ENCODE peak calls at places on chromosome 2, in five cellular contexts. O, V, U, P and D are unnamed samples. For H3K4me1, the result is how much of the 10 kb centered on the place peaks cover.

GRCh38 chr2:200383380-200384110 is 77.1 kb downstream of the SPATS2L start:
- DNase-seq in V (no peak), O (no peak), U (no peak), P (no peak), D (no peak)

GRCh38 chr2:50065845-50066244 is 911.5 kb upstream of the FSHR start:
- DNase-seq in P (no peak), U (no peak), V (no peak), O (no peak), D (no peak)

GRCh38 chr2:7052404-7052803 is 135.2 kb downstream of the RNF144A start:
- DNase-seq in O (no peak), P (no peak), V (no peak), U (no peak), D (no peak)

GRCh38 chr2:241854342-241855244 is 4.1 kb downstream of the PDCD1 start:
- DNase-seq in U (peak), V (no peak), P (no peak), O (no peak), D (no peak)

GRCh38 chr2:241112046-241112445 is 10.0 kb upstream of the MTERF4 start:
- DNase-seq in U (no peak), V (no peak), P (no peak), O (no peak), D (no peak)

GRCh38 chr2:1602359-1603010 is 141.8 kb downstream of the PXDN start:
- DNase-seq in V (no peak), P (no peak), O (no peak), U (no peak), D (no peak)

GRCh38 chr2:182018218-182018617 is 32.6 kb downstream of the PPP1R1C start:
- DNase-seq in V (no peak), P (no peak), U (no peak), O (no peak), D (no peak)

GRCh38 chr2:173048901-173049661 is 26.6 kb upstream of the MAP3K20 start:
- DNase-seq in P (peak), O (peak), U (peak), V (peak), D (no peak)

GRCh38 chr2:68879296-68879695 is 8.1 kb upstream of the BMP10 start:
- DNase-seq in U (no peak), O (no peak), P (no peak), V (no peak), D (no peak)

GRCh38 chr2:199596549-199596948 is 138.8 kb upstream of the SATB2 start:
- DNase-seq in O (peak), V (no peak), U (no peak), P (peak), D (no peak)

GRCh38 chr2:23207871-23208270 is 177.1 kb upstream of the KLHL29 start:
- DNase-seq in P (peak), U (no peak), O (no peak), V (no peak), D (no peak)

GRCh38 chr2:111930875-111931274 is 32.5 kb downstream of the MERTK start:
- DNase-seq in O (no peak), U (no peak), P (no peak), V (no peak), D (no peak)

GRCh38 chr2:3272761-3273160 is 104.9 kb downstream of the EIPR1 start:
- DNase-seq in O (no peak), P (no peak), U (no peak), V (no peak), D (no peak)

GRCh38 chr2:37650548-37651101 is 20.8 kb downstream of the CDC42EP3 start:
- DNase-seq in P (no peak), U (no peak), O (no peak), V (no peak), D (no peak)

GRCh38 chr2:37645836-37646235 is 25.6 kb downstream of the CDC42EP3 start:
- DNase-seq in V (no peak), U (no peak), P (no peak), O (no peak), D (no peak)

GRCh38 chr2:37649518-37649917 is 21.9 kb downstream of the CDC42EP3 start:
- DNase-seq in O (no peak), P (no peak), V (no peak), U (no peak), D (no peak)

GRCh38 chr2:37647941-37648315 is 23.5 kb downstream of the CDC42EP3 start:
- DNase-seq in O (no peak), U (no peak), V (no peak), P (no peak), D (no peak)

DNA sequence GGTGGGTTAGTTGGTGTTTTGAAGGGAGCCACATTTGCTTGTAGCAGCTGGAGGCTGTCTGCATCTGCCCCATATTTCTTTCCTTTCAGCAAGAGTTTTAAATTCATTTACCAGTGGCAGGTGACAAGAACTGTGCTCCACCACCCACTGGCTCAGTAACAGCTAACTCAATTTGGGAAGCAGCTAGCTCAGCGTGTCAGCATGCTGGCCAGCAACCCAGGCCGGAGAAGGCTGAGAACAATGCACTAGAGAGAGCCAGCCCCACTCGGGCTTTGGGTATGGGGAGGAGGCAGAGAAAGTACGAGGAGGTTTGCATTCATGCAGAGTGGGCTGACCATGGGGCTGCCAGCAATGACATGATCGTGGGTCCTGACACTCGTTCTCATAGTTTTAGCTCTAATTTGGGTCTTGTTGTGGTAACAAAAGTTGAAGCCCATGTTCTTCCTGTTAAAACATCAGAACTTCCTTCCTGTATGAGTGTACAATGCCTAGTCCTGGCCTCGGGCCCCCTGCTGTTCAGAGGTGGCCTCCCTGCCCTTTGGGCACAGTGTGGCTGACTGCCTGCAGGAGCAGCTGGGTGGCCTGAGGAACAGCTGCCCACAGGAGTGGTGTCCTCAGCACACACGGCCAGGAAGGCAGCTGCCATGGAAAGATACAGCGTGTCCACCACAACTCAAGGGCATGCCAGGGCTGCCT is 23.0 kb downstream of the CDC42EP3 start:
- DNase-seq in U (peak), O (no peak), V (peak), P (peak), D (peak)
- TF ChIP-seq CTCF in U (peak), O (no peak), V (peak), P (no peak), D (peak)

GRCh38 chr2:143936758-143937562 is 583.0 kb downstream of the ZEB2 start:
- DNase-seq in P (no peak), V (peak), O (no peak), U (peak), D (no peak)
- H3K4me1 ChIP-seq in P (under half), V (under half), O (under half), U (under half), D (under half)

DNA sequence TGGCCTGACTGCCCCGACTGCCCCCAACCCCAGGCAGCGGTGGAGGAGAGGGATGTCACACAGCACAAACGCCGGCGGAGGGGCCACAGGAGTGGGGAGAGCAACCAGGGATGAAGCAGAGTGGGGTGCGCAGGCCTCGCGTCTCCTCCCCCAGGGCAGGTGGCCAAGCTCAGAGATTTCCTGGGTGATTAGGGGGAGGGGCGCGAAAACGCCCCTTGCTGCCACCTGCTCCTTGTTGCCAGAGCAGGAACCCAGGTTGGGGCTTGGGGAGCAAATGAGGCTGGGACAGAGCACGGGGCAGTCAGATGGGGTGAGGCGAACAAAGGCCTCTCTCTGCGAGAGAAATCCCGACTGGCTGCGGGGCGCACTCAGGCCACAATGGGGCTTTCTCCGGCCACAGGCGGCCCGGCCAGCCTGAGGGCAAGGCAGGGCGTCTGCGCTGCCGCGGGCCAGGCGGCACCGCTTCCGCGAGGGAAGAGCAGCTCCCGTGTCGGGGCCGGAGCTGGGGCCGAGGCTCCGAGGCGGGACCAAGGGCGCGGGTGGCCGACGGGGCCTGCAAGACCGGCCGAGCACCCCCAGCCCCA is 11.5 kb downstream of the TEX44 start:
- DNase-seq in O (peak), U (peak), P (peak), V (peak), D (no peak)
- TF ChIP-seq CTCF in O (no peak), U (no peak), P (no peak), V (no peak), D (no peak)

DNA sequence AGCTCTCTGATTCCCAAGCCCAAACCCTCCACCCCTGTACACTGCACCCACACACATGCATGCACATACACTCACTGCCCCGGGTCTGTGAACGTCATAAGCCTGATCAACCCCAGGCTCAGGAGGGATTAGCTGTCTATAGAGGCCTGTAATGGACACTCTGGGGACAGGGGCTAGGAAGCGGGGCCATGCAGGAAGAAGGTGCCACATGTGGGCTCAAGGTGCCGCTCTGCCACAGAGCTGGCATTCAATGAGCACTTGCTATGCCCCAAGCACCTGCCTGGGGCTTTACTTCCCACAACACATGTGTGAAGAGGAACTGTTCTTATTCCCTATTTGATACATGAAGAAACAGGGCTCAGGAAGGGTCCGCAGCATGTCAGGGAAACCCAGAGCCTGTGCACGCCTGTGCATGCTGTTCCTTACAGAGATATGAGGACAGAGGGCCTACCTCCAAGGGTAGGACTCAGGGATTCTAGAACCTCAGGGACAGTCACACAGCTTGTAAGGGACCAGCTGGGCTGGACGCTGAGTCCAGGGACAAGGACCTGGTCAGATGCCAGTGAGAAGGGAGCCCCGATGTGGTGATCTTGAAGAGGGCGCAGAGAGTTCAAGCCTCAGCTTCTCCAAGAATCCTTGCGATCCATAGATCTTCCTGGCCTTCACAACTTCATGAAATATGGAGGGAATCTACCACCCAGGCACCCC is 5.0 kb downstream of the BIN1 start:
- DNase-seq in P (no peak), O (no peak), U (no peak), V (peak), D (no peak)
- H3K4me1 ChIP-seq in P (under half), O (half or more), U (under half), V (under half), D (under half)